ENCODE peak calls at places on chromosome 9, in ten cellular contexts. One of them, this sample, is unnamed. For H3K4me1, the result is how much of the 10 kb centered on the place peaks cover.

GRCh38 chr9:72477862-72478564 is 43.4 kb upstream of the TMC1 start:
- DNase-seq in adipocyte: peak
- DNase-seq in naive thymus-derived CD4-positive, alpha-beta T cell: no peak
- DNase-seq in SJCRH30: no peak
- DNase-seq in small intestine: peak
- DNase-seq in OCI-LY7: no peak
- DNase-seq in body of pancreas: peak
- DNase-seq in HCT116: peak
- DNase-seq in neuronal stem cell: no peak
- DNase-seq in transverse colon: peak
- DNase-seq in this sample: no peak

GRCh38 chr9:30198463-30199309 is 2185.8 kb upstream of the ACO1 start:
- DNase-seq in adipocyte: no peak
- DNase-seq in naive thymus-derived CD4-positive, alpha-beta T cell: no peak
- DNase-seq in SJCRH30: no peak
- DNase-seq in small intestine: no peak
- DNase-seq in OCI-LY7: no peak
- DNase-seq in body of pancreas: no peak
- DNase-seq in HCT116: no peak
- DNase-seq in neuronal stem cell: no peak
- DNase-seq in transverse colon: no peak
- DNase-seq in this sample: no peak

GRCh38 chr9:114156658-114157421 is 1.5 kb downstream of the COL27A1 start:
- DNase-seq in adipocyte: peak
- DNase-seq in naive thymus-derived CD4-positive, alpha-beta T cell: no peak
- DNase-seq in SJCRH30: peak
- DNase-seq in small intestine: peak
- DNase-seq in OCI-LY7: no peak
- DNase-seq in body of pancreas: peak
- DNase-seq in HCT116: no peak
- DNase-seq in neuronal stem cell: no peak
- DNase-seq in transverse colon: peak
- DNase-seq in this sample: peak

GRCh38 chr9:97570899-97571298 is 62.3 kb downstream of the TSTD2 start:
- DNase-seq in adipocyte: no peak
- DNase-seq in naive thymus-derived CD4-positive, alpha-beta T cell: no peak
- DNase-seq in SJCRH30: peak
- DNase-seq in small intestine: no peak
- DNase-seq in OCI-LY7: no peak
- DNase-seq in body of pancreas: no peak
- DNase-seq in HCT116: no peak
- DNase-seq in neuronal stem cell: no peak
- DNase-seq in transverse colon: no peak
- DNase-seq in this sample: no peak

GRCh38 chr9:132401791-132402190 is 4.8 kb downstream of the TTF1 start:
- DNase-seq in adipocyte: no peak
- DNase-seq in naive thymus-derived CD4-positive, alpha-beta T cell: no peak
- DNase-seq in SJCRH30: no peak
- DNase-seq in small intestine: no peak
- DNase-seq in OCI-LY7: no peak
- DNase-seq in body of pancreas: no peak
- DNase-seq in HCT116: no peak
- DNase-seq in neuronal stem cell: no peak
- DNase-seq in transverse colon: no peak
- DNase-seq in this sample: no peak

GRCh38 chr9:121399126-121399882 is 29.3 kb upstream of the STOM start:
- DNase-seq in adipocyte: no peak
- DNase-seq in naive thymus-derived CD4-positive, alpha-beta T cell: no peak
- DNase-seq in SJCRH30: peak
- DNase-seq in small intestine: no peak
- DNase-seq in OCI-LY7: no peak
- DNase-seq in body of pancreas: no peak
- DNase-seq in HCT116: no peak
- DNase-seq in neuronal stem cell: no peak
- DNase-seq in transverse colon: no peak
- DNase-seq in this sample: no peak

GRCh38 chr9:114757984-114758383 is 47.9 kb downstream of the TNFSF15 start:
- DNase-seq in adipocyte: no peak
- DNase-seq in naive thymus-derived CD4-positive, alpha-beta T cell: no peak
- DNase-seq in SJCRH30: no peak
- DNase-seq in small intestine: no peak
- DNase-seq in OCI-LY7: no peak
- DNase-seq in body of pancreas: no peak
- DNase-seq in HCT116: no peak
- DNase-seq in neuronal stem cell: no peak
- DNase-seq in transverse colon: no peak
- DNase-seq in this sample: no peak

GRCh38 chr9:26809795-26810194 is 82.8 kb downstream of the CAAP1 start:
- DNase-seq in adipocyte: peak
- DNase-seq in naive thymus-derived CD4-positive, alpha-beta T cell: no peak
- DNase-seq in SJCRH30: no peak
- DNase-seq in small intestine: no peak
- DNase-seq in OCI-LY7: no peak
- DNase-seq in body of pancreas: no peak
- DNase-seq in HCT116: peak
- DNase-seq in neuronal stem cell: no peak
- DNase-seq in transverse colon: no peak
- DNase-seq in this sample: no peak

GRCh38 chr9:104795082-104795481 is 31.2 kb downstream of the NIPSNAP3B start:
- DNase-seq in adipocyte: no peak
- DNase-seq in naive thymus-derived CD4-positive, alpha-beta T cell: no peak
- DNase-seq in SJCRH30: no peak
- DNase-seq in small intestine: no peak
- DNase-seq in OCI-LY7: no peak
- DNase-seq in body of pancreas: no peak
- DNase-seq in HCT116: no peak
- DNase-seq in neuronal stem cell: no peak
- DNase-seq in transverse colon: no peak
- DNase-seq in this sample: no peak

GRCh38 chr9:7358876-7359275 is 440.7 kb downstream of the DMAC1 start:
- DNase-seq in adipocyte: no peak
- DNase-seq in naive thymus-derived CD4-positive, alpha-beta T cell: no peak
- DNase-seq in SJCRH30: no peak
- DNase-seq in small intestine: no peak
- DNase-seq in OCI-LY7: no peak
- DNase-seq in body of pancreas: no peak
- DNase-seq in HCT116: no peak
- DNase-seq in neuronal stem cell: no peak
- DNase-seq in transverse colon: no peak
- DNase-seq in this sample: no peak

GRCh38 chr9:115106001-115106400 is 12.0 kb downstream of the TNC start:
- DNase-seq in adipocyte: no peak
- DNase-seq in naive thymus-derived CD4-positive, alpha-beta T cell: no peak
- DNase-seq in SJCRH30: no peak
- DNase-seq in small intestine: no peak
- DNase-seq in OCI-LY7: no peak
- DNase-seq in body of pancreas: no peak
- DNase-seq in HCT116: no peak
- DNase-seq in neuronal stem cell: no peak
- DNase-seq in transverse colon: no peak
- DNase-seq in this sample: no peak

GRCh38 chr9:224540-225520 is 10.2 kb downstream of the DOCK8 start:
- DNase-seq in adipocyte: no peak
- DNase-seq in naive thymus-derived CD4-positive, alpha-beta T cell: no peak
- DNase-seq in SJCRH30: no peak
- DNase-seq in small intestine: peak
- DNase-seq in OCI-LY7: no peak
- DNase-seq in body of pancreas: no peak
- DNase-seq in HCT116: no peak
- DNase-seq in neuronal stem cell: no peak
- DNase-seq in transverse colon: no peak
- DNase-seq in this sample: no peak

GRCh38 chr9:92706218-92706940 is 36.4 kb upstream of the IPPK start:
- DNase-seq in adipocyte: no peak
- DNase-seq in naive thymus-derived CD4-positive, alpha-beta T cell: no peak
- DNase-seq in SJCRH30: peak
- DNase-seq in small intestine: peak
- DNase-seq in OCI-LY7: peak
- DNase-seq in body of pancreas: no peak
- DNase-seq in HCT116: peak
- DNase-seq in neuronal stem cell: no peak
- DNase-seq in transverse colon: no peak
- DNase-seq in this sample: peak

DNA sequence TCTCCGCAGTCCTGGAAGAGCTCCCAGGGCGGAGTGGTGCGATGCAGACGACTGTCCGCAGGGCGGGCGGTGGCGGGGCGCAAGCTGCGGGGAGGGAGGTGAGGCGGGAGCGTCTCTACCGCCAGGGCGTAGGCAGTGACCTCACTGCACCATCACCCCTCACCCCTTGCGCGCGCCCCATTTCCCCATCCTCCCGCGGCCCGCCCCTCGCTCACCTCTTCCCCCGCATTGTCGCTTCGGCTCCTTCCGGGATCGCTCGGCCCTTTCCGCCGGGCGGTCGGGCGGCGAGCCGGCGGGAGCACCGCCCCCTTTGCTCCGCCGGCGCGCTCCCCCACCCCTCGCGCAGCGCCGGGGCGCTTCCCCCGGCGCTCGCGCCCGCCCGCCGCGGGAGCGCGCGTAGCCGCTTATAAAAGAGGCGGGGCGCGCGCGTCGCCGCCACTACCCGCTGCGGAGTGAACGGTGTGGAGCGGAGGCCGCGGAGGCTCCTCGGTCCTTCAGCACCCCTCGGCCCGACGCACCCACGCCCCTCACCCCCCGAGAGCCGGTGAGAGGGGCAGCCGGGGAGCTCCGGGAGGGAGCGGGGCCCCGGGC is at the start of gene SPTAN1:
- DNase-seq in adipocyte: peak
- DNase-seq in naive thymus-derived CD4-positive, alpha-beta T cell: peak
- DNase-seq in SJCRH30: peak
- DNase-seq in small intestine: peak
- DNase-seq in OCI-LY7: peak
- DNase-seq in body of pancreas: peak
- DNase-seq in HCT116: peak
- DNase-seq in neuronal stem cell: peak
- DNase-seq in transverse colon: peak
- DNase-seq in this sample: peak
- H3K4me1 ChIP-seq in adipocyte: half or more
- H3K4me1 ChIP-seq in naive thymus-derived CD4-positive, alpha-beta T cell: under half
- H3K4me1 ChIP-seq in SJCRH30: under half
- H3K4me1 ChIP-seq in small intestine: under half
- H3K4me1 ChIP-seq in OCI-LY7: under half
- H3K4me1 ChIP-seq in body of pancreas: under half
- H3K4me1 ChIP-seq in HCT116: under half
- H3K4me1 ChIP-seq in neuronal stem cell: under half
- H3K4me1 ChIP-seq in transverse colon: under half
- H3K4me1 ChIP-seq in this sample: under half

DNA sequence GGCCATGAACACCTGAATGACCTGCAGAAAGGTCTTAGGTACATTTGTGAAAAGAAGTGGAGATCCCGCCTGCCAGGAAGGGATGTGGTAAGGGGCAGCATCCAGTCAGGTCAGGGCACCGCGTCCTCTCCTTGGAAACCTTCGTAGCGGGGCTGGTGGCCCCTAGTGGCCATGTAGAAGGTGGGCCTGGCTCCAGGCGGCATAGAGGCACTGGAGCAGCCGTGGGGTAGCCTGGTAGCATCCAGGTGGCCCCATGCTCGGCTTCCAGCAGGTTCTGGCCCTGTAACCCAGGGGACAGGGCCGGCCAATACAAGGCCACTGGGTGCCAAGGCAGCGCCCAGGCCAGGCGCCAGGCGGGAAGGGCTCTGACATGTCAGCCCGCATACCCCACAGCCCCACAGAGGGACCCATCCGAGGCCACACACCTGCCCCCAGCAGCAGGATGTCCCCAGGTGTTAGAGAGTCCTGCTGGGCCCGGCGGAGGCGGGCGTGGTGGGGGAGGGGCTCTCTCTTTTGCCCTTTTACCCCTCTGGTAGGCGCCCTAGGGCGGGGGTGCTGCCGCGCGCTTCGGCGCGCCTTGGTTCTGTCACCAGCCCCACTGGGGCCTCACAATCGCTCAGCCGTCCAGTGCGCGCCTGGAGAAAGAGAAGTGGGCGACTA is 58.3 kb upstream of the SPATA31E1 start:
- DNase-seq in adipocyte: no peak
- DNase-seq in naive thymus-derived CD4-positive, alpha-beta T cell: no peak
- DNase-seq in SJCRH30: no peak
- DNase-seq in small intestine: no peak
- DNase-seq in OCI-LY7: no peak
- DNase-seq in body of pancreas: no peak
- DNase-seq in HCT116: no peak
- DNase-seq in neuronal stem cell: no peak
- DNase-seq in transverse colon: no peak
- DNase-seq in this sample: no peak
- H3K4me3 ChIP-seq in adipocyte: no peak
- H3K4me3 ChIP-seq in naive thymus-derived CD4-positive, alpha-beta T cell: no peak
- H3K4me3 ChIP-seq in SJCRH30: no peak
- H3K4me3 ChIP-seq in small intestine: no peak
- H3K4me3 ChIP-seq in OCI-LY7: no peak
- H3K4me3 ChIP-seq in body of pancreas: no peak
- H3K4me3 ChIP-seq in HCT116: no peak
- H3K4me3 ChIP-seq in neuronal stem cell: no peak
- H3K4me3 ChIP-seq in transverse colon: no peak
- H3K4me3 ChIP-seq in this sample: no peak

DNA sequence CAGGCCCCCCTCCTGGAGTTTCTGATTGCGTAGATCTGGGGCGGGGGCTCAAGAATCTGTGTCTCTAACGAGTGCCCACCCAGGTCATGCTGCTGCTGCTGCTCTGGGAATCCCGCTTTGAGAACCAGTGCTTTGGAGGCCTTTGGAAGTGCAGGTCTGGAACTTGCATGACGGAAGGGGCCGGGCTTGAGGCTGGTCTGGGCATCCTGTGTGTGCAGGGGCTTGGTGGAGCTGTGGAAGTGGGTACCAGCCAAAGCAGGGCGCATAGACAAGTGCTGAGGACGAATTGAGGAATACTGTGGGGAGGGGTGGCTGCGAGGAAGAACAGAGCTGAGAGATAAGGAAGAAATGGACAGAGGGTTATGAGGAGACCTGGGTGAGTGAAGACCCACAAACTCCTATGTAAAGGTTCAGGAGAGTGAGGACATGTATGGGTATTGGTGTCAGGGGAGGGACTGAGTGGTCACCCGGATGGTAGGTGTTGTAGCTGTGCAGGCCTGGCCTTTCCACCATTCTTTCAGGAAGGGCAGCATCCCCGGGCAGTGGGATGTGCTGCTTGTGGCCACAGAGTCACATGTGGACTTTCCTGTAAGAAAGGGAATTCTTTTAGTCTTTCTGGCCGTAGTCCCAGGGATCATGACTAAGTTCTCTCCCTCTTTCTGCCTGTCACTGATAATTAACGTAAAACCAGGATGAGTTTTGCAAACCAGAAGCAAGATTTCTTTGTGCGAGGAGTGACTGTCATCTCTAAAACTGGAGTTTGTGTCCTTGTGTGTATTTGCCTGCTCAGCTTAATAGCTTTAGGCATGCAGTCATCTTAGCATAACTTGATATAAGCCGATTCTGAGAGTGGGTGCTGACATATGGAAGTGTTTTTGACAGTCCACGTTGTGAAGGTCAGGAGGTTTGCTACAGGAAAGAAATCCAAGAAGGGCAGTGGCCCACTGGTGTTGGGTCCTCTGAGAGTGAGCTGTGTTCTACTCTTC is 43.3 kb upstream of the TJP2 start:
- DNase-seq in adipocyte: peak
- DNase-seq in naive thymus-derived CD4-positive, alpha-beta T cell: no peak
- DNase-seq in SJCRH30: no peak
- DNase-seq in small intestine: peak
- DNase-seq in OCI-LY7: no peak
- DNase-seq in body of pancreas: peak
- DNase-seq in HCT116: no peak
- DNase-seq in neuronal stem cell: no peak
- DNase-seq in transverse colon: no peak
- DNase-seq in this sample: no peak
- H3K4me1 ChIP-seq in adipocyte: under half
- H3K4me1 ChIP-seq in naive thymus-derived CD4-positive, alpha-beta T cell: under half
- H3K4me1 ChIP-seq in SJCRH30: under half
- H3K4me1 ChIP-seq in small intestine: under half
- H3K4me1 ChIP-seq in OCI-LY7: under half
- H3K4me1 ChIP-seq in body of pancreas: under half
- H3K4me1 ChIP-seq in HCT116: under half
- H3K4me1 ChIP-seq in neuronal stem cell: under half
- H3K4me1 ChIP-seq in transverse colon: under half
- H3K4me1 ChIP-seq in this sample: under half

GRCh38 chr9:125659201-125659840 is 47.7 kb downstream of the MAPKAP1 start:
- DNase-seq in adipocyte: no peak
- DNase-seq in naive thymus-derived CD4-positive, alpha-beta T cell: no peak
- DNase-seq in SJCRH30: no peak
- DNase-seq in small intestine: no peak
- DNase-seq in OCI-LY7: no peak
- DNase-seq in body of pancreas: no peak
- DNase-seq in HCT116: no peak
- DNase-seq in neuronal stem cell: no peak
- DNase-seq in transverse colon: no peak
- DNase-seq in this sample: no peak
- H3K4me3 ChIP-seq in adipocyte: no peak
- H3K4me3 ChIP-seq in naive thymus-derived CD4-positive, alpha-beta T cell: no peak
- H3K4me3 ChIP-seq in SJCRH30: no peak
- H3K4me3 ChIP-seq in small intestine: no peak
- H3K4me3 ChIP-seq in OCI-LY7: no peak
- H3K4me3 ChIP-seq in body of pancreas: no peak
- H3K4me3 ChIP-seq in HCT116: no peak
- H3K4me3 ChIP-seq in neuronal stem cell: no peak
- H3K4me3 ChIP-seq in transverse colon: no peak
- H3K4me3 ChIP-seq in this sample: no peak

This sample was measured in HAP-1.